ENCODE peak calls at places on chromosomes 5 and 9, in four cellular contexts. One of them, this sample, is unnamed.

GRCh38 chr9:76996700-76997099 is 22.8 kb upstream of the FOXB2 start:
- DNase-seq in fibroblast of lung: no peak
- DNase-seq in MM.1S: no peak
- DNase-seq in endodermal cell: peak
- DNase-seq in this sample: no peak

GRCh38 chr9:110066929-110067716 is 140.8 kb downstream of the C9orf152 start:
- DNase-seq in MM.1S: no peak
- DNase-seq in endodermal cell: no peak
- DNase-seq in fibroblast of lung: no peak
- DNase-seq in this sample: no peak

GRCh38 chr5:89200899-89201298 is 317.9 kb upstream of the MEF2C start:
- DNase-seq in fibroblast of lung: no peak
- DNase-seq in endodermal cell: no peak
- DNase-seq in MM.1S: no peak
- DNase-seq in this sample: no peak

GRCh38 chr9:131613346-131613745 is 68.0 kb downstream of the PRRT1B start:
- DNase-seq in fibroblast of lung: no peak
- DNase-seq in endodermal cell: no peak
- DNase-seq in MM.1S: no peak
- DNase-seq in this sample: no peak

GRCh38 chr5:82522912-82523311 is 244.8 kb upstream of the RPS23 start:
- DNase-seq in fibroblast of lung: no peak
- DNase-seq in MM.1S: no peak
- DNase-seq in endodermal cell: no peak
- DNase-seq in this sample: no peak

GRCh38 chr9:96581301-96581700 is 38.3 kb downstream of the CDC14B start:
- DNase-seq in fibroblast of lung: no peak
- DNase-seq in endodermal cell: no peak
- DNase-seq in MM.1S: no peak
- DNase-seq in this sample: no peak

GRCh38 chr9:101671567-101671966 is 66.9 kb downstream of the GRIN3A start:
- DNase-seq in fibroblast of lung: no peak
- DNase-seq in MM.1S: no peak
- DNase-seq in endodermal cell: no peak
- DNase-seq in this sample: no peak

GRCh38 chr9:111961011-111961410 is 64.4 kb downstream of the UGCG start:
- DNase-seq in MM.1S: no peak
- DNase-seq in fibroblast of lung: peak
- DNase-seq in endodermal cell: no peak
- DNase-seq in this sample: no peak

GRCh38 chr9:85662558-85662957 is 79.2 kb downstream of the AGTPBP1 start:
- DNase-seq in fibroblast of lung: no peak
- DNase-seq in endodermal cell: no peak
- DNase-seq in MM.1S: no peak
- DNase-seq in this sample: no peak

GRCh38 chr5:141491323-141492167 is 2.7 kb downstream of the PCDHGC5 start:
- DNase-seq in endodermal cell: peak
- DNase-seq in MM.1S: no peak
- DNase-seq in fibroblast of lung: no peak
- DNase-seq in this sample: no peak

GRCh38 chr5:137072376-137073174 is 426.6 kb downstream of the SPOCK1 start:
- DNase-seq in fibroblast of lung: no peak
- DNase-seq in MM.1S: no peak
- DNase-seq in endodermal cell: no peak
- DNase-seq in this sample: no peak

GRCh38 chr5:134545070-134545868 is 19.8 kb downstream of the JADE2 start:
- DNase-seq in MM.1S: no peak
- DNase-seq in endodermal cell: peak
- DNase-seq in fibroblast of lung: peak
- DNase-seq in this sample: peak

GRCh38 chr5:138439537-138440225 is 824 bp downstream of the REEP2 start:
- DNase-seq in fibroblast of lung: no peak
- DNase-seq in endodermal cell: no peak
- DNase-seq in MM.1S: no peak
- DNase-seq in this sample: no peak

GRCh38 chr5:157471709-157472108 is 11.7 kb downstream of the NIPAL4 start:
- DNase-seq in endodermal cell: peak
- DNase-seq in fibroblast of lung: peak
- DNase-seq in MM.1S: peak
- DNase-seq in this sample: no peak

GRCh38 chr9:93122721-93123221 is 11.3 kb downstream of the NINJ1 start:
- DNase-seq in endodermal cell: peak
- DNase-seq in fibroblast of lung: no peak
- DNase-seq in MM.1S: no peak
- DNase-seq in this sample: peak

GRCh38 chr9:120416816-120417427 is 163.0 kb downstream of the CDK5RAP2 start:
- DNase-seq in fibroblast of lung: no peak
- DNase-seq in MM.1S: no peak
- DNase-seq in endodermal cell: no peak
- DNase-seq in this sample: no peak

GRCh38 chr5:33080287-33080686 is 360.5 kb upstream of the TARS1 start:
- DNase-seq in endodermal cell: no peak
- DNase-seq in MM.1S: no peak
- DNase-seq in fibroblast of lung: no peak
- DNase-seq in this sample: no peak

GRCh38 chr5:138844812-138845513 is 30.2 kb downstream of the LRRTM2 start:
- DNase-seq in MM.1S: no peak
- DNase-seq in fibroblast of lung: peak
- DNase-seq in endodermal cell: no peak
- DNase-seq in this sample: no peak

GRCh38 chr5:79613571-79613970 is 1.3 kb downstream of the TENT2 start:
- DNase-seq in fibroblast of lung: no peak
- DNase-seq in endodermal cell: no peak
- DNase-seq in MM.1S: no peak
- DNase-seq in this sample: no peak

GRCh38 chr5:139760066-139761056 is 35.2 kb upstream of the PSD2 start:
- DNase-seq in MM.1S: no peak
- DNase-seq in fibroblast of lung: no peak
- DNase-seq in endodermal cell: peak
- DNase-seq in this sample: peak

DNA sequence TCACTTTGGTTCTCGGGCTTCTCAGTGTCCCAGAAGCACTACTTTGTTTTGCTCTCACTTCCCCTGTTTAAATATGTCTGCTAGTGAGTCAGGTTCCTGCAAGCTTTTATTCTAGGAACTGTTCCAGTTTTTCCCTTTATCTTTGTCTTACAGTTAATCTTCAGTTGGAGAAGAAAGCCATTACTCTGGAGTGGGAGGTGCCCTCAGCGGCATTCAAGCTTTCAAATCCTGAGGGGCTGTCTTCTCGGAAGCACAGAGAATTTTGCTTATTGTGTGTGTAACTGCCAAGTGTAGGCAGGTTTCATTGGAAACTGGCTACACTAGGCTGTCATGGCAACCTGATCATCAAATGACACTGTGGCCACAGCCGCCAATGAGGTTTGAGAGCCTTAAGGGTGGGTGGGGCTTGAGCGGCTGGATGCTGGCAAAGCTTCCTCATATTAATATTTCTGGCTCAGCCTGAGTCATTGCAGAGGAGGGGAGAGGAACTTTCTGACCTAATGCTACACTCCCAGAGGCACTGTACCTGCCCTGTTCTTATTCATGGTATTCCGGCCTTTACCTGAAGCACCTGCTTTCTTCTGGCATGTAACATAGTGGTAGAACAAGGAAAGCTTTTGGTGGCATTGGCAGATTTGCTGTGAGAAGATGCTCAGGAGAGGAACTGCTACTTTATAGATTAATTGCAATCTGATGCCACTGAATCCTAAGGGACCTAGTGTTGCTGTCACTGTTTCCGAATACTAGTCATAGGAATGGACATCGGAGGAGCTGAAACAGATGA is 26.3 kb downstream of the SLC25A25 start:
- DNase-seq in endodermal cell: peak
- DNase-seq in fibroblast of lung: peak
- DNase-seq in MM.1S: no peak
- DNase-seq in this sample: peak
- H3K9ac ChIP-seq in endodermal cell: no peak
- H3K9ac ChIP-seq in fibroblast of lung: peak
- H3K9ac ChIP-seq in MM.1S: no peak
- H3K9ac ChIP-seq in this sample: peak

GRCh38 chr9:14312721-14313377 is 1.1 kb downstream of the NFIB start:
- DNase-seq in MM.1S: no peak
- DNase-seq in endodermal cell: peak
- DNase-seq in fibroblast of lung: peak
- DNase-seq in this sample: peak
- H3K4me3 ChIP-seq in MM.1S: no peak
- H3K4me3 ChIP-seq in endodermal cell: peak
- H3K4me3 ChIP-seq in fibroblast of lung: peak
- H3K4me3 ChIP-seq in this sample: peak

GRCh38 chr5:1324719-1325190 is 20.1 kb downstream of the CLPTM1L start:
- DNase-seq in fibroblast of lung: no peak
- DNase-seq in MM.1S: no peak
- DNase-seq in endodermal cell: peak
- DNase-seq in this sample: peak
- H3K9ac ChIP-seq in fibroblast of lung: no peak
- H3K9ac ChIP-seq in MM.1S: no peak
- H3K9ac ChIP-seq in endodermal cell: no peak
- H3K9ac ChIP-seq in this sample: no peak

DNA sequence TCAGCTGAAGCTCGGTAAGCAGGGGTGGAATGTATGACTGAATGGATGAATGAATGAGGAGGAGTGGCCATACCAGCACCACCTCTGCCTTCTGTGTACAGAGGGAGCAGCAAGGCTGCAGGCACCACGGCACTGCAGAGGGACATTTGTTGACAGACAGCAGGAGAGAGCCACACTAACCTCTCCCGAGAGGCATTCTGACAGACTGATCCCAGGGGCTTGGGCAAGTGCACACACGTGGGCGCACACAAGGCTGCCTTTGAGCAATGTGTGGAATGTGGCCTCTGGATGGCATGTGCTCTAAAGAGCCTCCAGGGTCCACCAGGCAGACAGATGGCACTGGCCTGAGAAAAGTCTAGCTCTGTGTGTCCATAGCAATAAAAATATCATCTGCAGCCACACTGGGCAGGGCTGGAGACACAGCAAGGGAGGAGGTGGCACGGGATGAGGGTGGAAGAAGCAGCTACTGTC is 111.8 kb downstream of the ACTL7B start:
- DNase-seq in endodermal cell: peak
- DNase-seq in MM.1S: no peak
- DNase-seq in fibroblast of lung: no peak
- DNase-seq in this sample: no peak
- H3K4me3 ChIP-seq in endodermal cell: no peak
- H3K4me3 ChIP-seq in MM.1S: no peak
- H3K4me3 ChIP-seq in fibroblast of lung: no peak
- H3K4me3 ChIP-seq in this sample: no peak

This sample was measured in kidney.